ENCODE peak calls at places on chromosomes 7 and 10, in ten cellular contexts. S, V, Q, I, H, E, D, K, C and G are unnamed samples.

GRCh38 chr10:44980309-44981171 is 1.9 kb upstream of the DEPP1 start:
- DNase-seq in Q (no peak), D (no peak), E (no peak), C (no peak), K (no peak), I (no peak), S (peak; percentile 80), V (no peak), H (no peak), G (no peak)

GRCh38 chr10:98331888-98332287 is 63.9 kb upstream of the LOXL4 start:
- DNase-seq in D (peak; percentile 68), V (no peak), Q (no peak), H (no peak), C (no peak), K (no peak), E (no peak), S (no peak), I (no peak), G (no peak)

GRCh38 chr7:137146552-137146961 is 197.0 kb downstream of the PTN start:
- DNase-seq in C (no peak), E (no peak), V (no peak), I (no peak), K (no peak), S (no peak), H (no peak), Q (peak; percentile 94), D (no peak), G (no peak)

GRCh38 chr10:99742701-99743100 is 10.7 kb downstream of the CUTC start:
- DNase-seq in S (no peak), H (no peak), I (no peak), V (no peak), Q (peak; percentile 48), C (no peak), E (no peak), D (no peak), K (no peak), G (no peak)

GRCh38 chr10:70558871-70559810 is 43.4 kb downstream of the PRF1 start:
- DNase-seq in V (peak; percentile 59), I (peak; percentile 52), H (no peak), Q (peak; percentile 34), E (no peak), C (no peak), D (peak; percentile 65), S (no peak), K (peak; percentile 63), G (no peak)

GRCh38 chr10:12416396-12417090 is 67.2 kb downstream of the CAMK1D start:
- DNase-seq in E (no peak), H (no peak), V (no peak), S (no peak), K (no peak), I (no peak), Q (no peak), C (no peak), D (no peak), G (no peak)

GRCh38 chr7:39465055-39465929 is 100.9 kb upstream of the YAE1 start:
- DNase-seq in S (no peak), Q (peak; percentile 63), H (peak; percentile 29), D (peak; percentile 56), K (peak; percentile 48), V (no peak), C (no peak), E (no peak), I (peak; percentile 39), G (no peak)

GRCh38 chr7:128271471-128272454 is 30.7 kb downstream of the LEP start:
- DNase-seq in C (no peak), K (no peak), D (no peak), V (no peak), E (no peak), S (no peak), I (no peak), H (no peak), Q (no peak), G (no peak)

GRCh38 chr7:45108863-45109262 is 2.6 kb downstream of the TBRG4 start:
- DNase-seq in H (no peak), S (no peak), C (no peak), K (no peak), E (no peak), D (no peak), I (no peak), Q (no peak), V (no peak), G (no peak)

GRCh38 chr7:45238806-45239205 is 81.2 kb downstream of the RAMP3 start:
- DNase-seq in S (no peak), Q (no peak), H (no peak), E (no peak), C (no peak), K (no peak), I (no peak), D (no peak), V (no peak), G (no peak)

GRCh38 chr7:141053626-141054025 is 20.2 kb upstream of the TMEM178B start:
- DNase-seq in H (no peak), Q (no peak), C (no peak), K (no peak), S (no peak), D (no peak), E (no peak), I (no peak), V (no peak), G (no peak)

GRCh38 chr10:5628366-5628765 is 38.0 kb downstream of the ASB13 start:
- DNase-seq in S (no peak), Q (peak; percentile 13), E (no peak), D (no peak), V (no peak), C (peak; percentile 44), K (no peak), H (no peak), I (no peak), G (no peak)
- TF ChIP-seq POLR2A in S (peak; percentile 13), Q (no peak), E (no peak), D (no peak), V (no peak), C (no peak), K (no peak), H (no peak), I (no peak), G (peak; percentile 3)

GRCh38 chr7:1555046-1555812 is 776 bp downstream of the TMEM184A start:
- DNase-seq in K (peak; percentile 67), C (peak; percentile 78), I (peak; percentile 98), Q (peak; percentile 89), E (no peak), V (no peak), H (peak; percentile 72), S (no peak), D (no peak), G (no peak)
- TF ChIP-seq POLR2A in K (no peak), C (no peak), I (peak; percentile 56), Q (peak; percentile 50), E (no peak), V (no peak), H (peak; percentile 35), S (no peak), D (peak; percentile 10), G (no peak)

GRCh38 chr10:71724539-71724938 is 5.0 kb upstream of the C10orf105 start:
- DNase-seq in I (no peak), E (no peak), C (no peak), Q (no peak), S (no peak), H (no peak), D (no peak), K (no peak), V (no peak), G (no peak)

GRCh38 chr10:71723301-71723700 is 3.7 kb upstream of the C10orf105 start:
- DNase-seq in S (no peak), E (no peak), I (no peak), H (no peak), D (no peak), C (no peak), Q (no peak), K (no peak), V (no peak), G (no peak)

GRCh38 chr10:71725998-71726672 is 6.6 kb upstream of the C10orf105 start:
- DNase-seq in I (peak; percentile 67), K (no peak), S (no peak), C (no peak), E (no peak), Q (peak; percentile 39), H (no peak), V (no peak), D (no peak), G (no peak)

GRCh38 chr10:71726673-71727428 is 7.3 kb upstream of the C10orf105 start:
- DNase-seq in S (no peak), H (no peak), C (no peak), E (no peak), I (no peak), D (no peak), K (no peak), Q (no peak), V (no peak), G (no peak)

DNA sequence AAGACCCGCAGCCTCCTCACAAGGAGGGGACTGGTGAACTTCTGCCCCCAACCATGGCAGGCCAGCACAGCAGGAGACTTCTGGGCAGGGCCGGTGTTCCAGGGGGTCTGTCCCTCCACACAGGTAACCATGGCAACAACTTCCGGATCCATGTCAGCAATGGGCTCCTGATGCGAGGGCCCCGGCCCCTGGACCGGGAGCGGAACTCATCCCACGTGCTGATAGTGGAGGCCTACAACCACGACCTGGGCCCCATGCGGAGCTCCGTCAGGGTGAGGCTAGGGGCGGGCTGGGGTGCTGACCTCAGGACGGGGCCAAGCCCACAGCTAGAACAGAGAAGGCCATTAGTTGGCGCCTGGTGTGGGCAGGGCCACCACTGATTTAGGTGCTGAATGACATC is 5.7 kb upstream of the C10orf105 start:
- DNase-seq in V (no peak), S (no peak), H (no peak), Q (no peak), E (no peak), D (no peak), C (no peak), I (no peak), K (no peak), G (no peak)
- TF ChIP-seq POLR2A in V (no peak), S (no peak), H (no peak), Q (no peak), E (no peak), D (no peak), C (no peak), I (no peak), K (no peak), G (no peak)

GRCh38 chr7:100679927-100680588 is 6.5 kb downstream of the GNB2 start:
- DNase-seq in V (no peak), H (no peak), D (no peak), Q (no peak), S (no peak), K (no peak), I (no peak), E (peak; percentile 59), C (peak; percentile 70), G (peak; percentile 75)

GRCh38 chr7:100679129-100679926 is 5.8 kb downstream of the GNB2 start:
- DNase-seq in Q (no peak), H (peak; percentile 74), S (no peak), C (no peak), E (no peak), D (no peak), K (no peak), V (no peak), I (no peak), G (no peak)

GRCh38 chr7:100676501-100677306 is 3.2 kb downstream of the GNB2 start:
- DNase-seq in C (no peak), K (no peak), Q (no peak), I (no peak), D (no peak), H (no peak), V (no peak), E (no peak), S (no peak), G (no peak)

GRCh38 chr7:100677308-100678095 is 4.0 kb downstream of the GNB2 start:
- DNase-seq in V (no peak), C (no peak), S (no peak), E (no peak), D (no peak), K (no peak), Q (no peak), I (no peak), H (no peak), G (no peak)

GRCh38 chr7:100678291-100678984 is 4.9 kb downstream of the GNB2 start:
- DNase-seq in K (no peak), I (no peak), C (no peak), H (no peak), E (no peak), S (no peak), Q (no peak), V (no peak), D (no peak), G (no peak)
- TF ChIP-seq POLR2A in K (no peak), I (no peak), C (no peak), H (no peak), E (no peak), S (no peak), Q (no peak), V (no peak), D (no peak), G (no peak)